ENCODE peak calls at places on chromosomes 5 and 9, in five cellular contexts. One of them, this sample, is unnamed.

GRCh38 chr5:88761939-88762338 is 121.0 kb downstream of the MEF2C start:
- DNase-seq in fibroblast of lung: no peak
- DNase-seq in brain microvascular endothelial cell: no peak
- DNase-seq in HCT116: no peak
- DNase-seq in body of pancreas: no peak
- DNase-seq in this sample: no peak

GRCh38 chr5:51988561-51988960 is 605.3 kb downstream of the ISL1 start:
- DNase-seq in HCT116: no peak
- DNase-seq in brain microvascular endothelial cell: no peak
- DNase-seq in fibroblast of lung: no peak
- DNase-seq in body of pancreas: no peak
- DNase-seq in this sample: no peak

GRCh38 chr9:131279927-131280530 is 3.7 kb upstream of the FAM78A start:
- DNase-seq in body of pancreas: no peak
- DNase-seq in fibroblast of lung: no peak
- DNase-seq in HCT116: no peak
- DNase-seq in brain microvascular endothelial cell: no peak
- DNase-seq in this sample: no peak

GRCh38 chr9:111759762-111760639 is 34.7 kb downstream of the SHOC1 start:
- DNase-seq in HCT116: peak; percentile 76
- DNase-seq in fibroblast of lung: peak; percentile 90
- DNase-seq in body of pancreas: peak; percentile 56
- DNase-seq in brain microvascular endothelial cell: peak; percentile 91
- DNase-seq in this sample: peak; percentile 40

GRCh38 chr5:56900858-56901578 is 8.4 kb upstream of the SETD9 start:
- DNase-seq in brain microvascular endothelial cell: peak; percentile 37
- DNase-seq in body of pancreas: peak; percentile 27
- DNase-seq in fibroblast of lung: peak; percentile 58
- DNase-seq in HCT116: peak; percentile 19
- DNase-seq in this sample: no peak

GRCh38 chr9:128920381-128921058 is at the start of gene PHYHD1:
- DNase-seq in fibroblast of lung: peak; percentile 87
- DNase-seq in brain microvascular endothelial cell: no peak
- DNase-seq in HCT116: no peak
- DNase-seq in body of pancreas: peak; percentile 77
- DNase-seq in this sample: peak; percentile 59

GRCh38 chr5:12952409-12952808 is 992.1 kb downstream of the DNAH5 start:
- DNase-seq in HCT116: no peak
- DNase-seq in body of pancreas: no peak
- DNase-seq in brain microvascular endothelial cell: no peak
- DNase-seq in fibroblast of lung: no peak
- DNase-seq in this sample: no peak

GRCh38 chr5:151483647-151484046 is 36.2 kb downstream of the SLC36A1 start:
- DNase-seq in body of pancreas: no peak
- DNase-seq in HCT116: no peak
- DNase-seq in brain microvascular endothelial cell: no peak
- DNase-seq in fibroblast of lung: no peak
- DNase-seq in this sample: no peak

GRCh38 chr5:174295736-174296481 is 250.4 kb downstream of the NSG2 start:
- DNase-seq in fibroblast of lung: no peak
- DNase-seq in HCT116: no peak
- DNase-seq in brain microvascular endothelial cell: no peak
- DNase-seq in body of pancreas: no peak
- DNase-seq in this sample: no peak

GRCh38 chr9:122402403-122403268 is 31.8 kb downstream of the PTGS1 start:
- DNase-seq in fibroblast of lung: peak; percentile 97
- DNase-seq in brain microvascular endothelial cell: peak; percentile 97
- DNase-seq in HCT116: peak; percentile 96
- DNase-seq in body of pancreas: no peak
- DNase-seq in this sample: peak; percentile 77

GRCh38 chr5:177440211-177440989 is 6.2 kb upstream of the PRR7 start:
- DNase-seq in brain microvascular endothelial cell: no peak
- DNase-seq in body of pancreas: no peak
- DNase-seq in fibroblast of lung: no peak
- DNase-seq in HCT116: no peak
- DNase-seq in this sample: no peak

GRCh38 chr9:32010322-32010721 is 374.1 kb upstream of the ACO1 start:
- DNase-seq in body of pancreas: no peak
- DNase-seq in fibroblast of lung: no peak
- DNase-seq in HCT116: no peak
- DNase-seq in brain microvascular endothelial cell: no peak
- DNase-seq in this sample: no peak

GRCh38 chr5:139655727-139656271 is 7.7 kb downstream of the CXXC5 start:
- DNase-seq in brain microvascular endothelial cell: no peak
- DNase-seq in HCT116: no peak
- DNase-seq in fibroblast of lung: peak; percentile 69
- DNase-seq in body of pancreas: no peak
- DNase-seq in this sample: no peak

GRCh38 chr5:69279517-69279916 is 44.8 kb downstream of the CDK7 start:
- DNase-seq in brain microvascular endothelial cell: no peak
- DNase-seq in body of pancreas: no peak
- DNase-seq in HCT116: no peak
- DNase-seq in fibroblast of lung: no peak
- DNase-seq in this sample: no peak

GRCh38 chr9:84285381-84285780 is 55.2 kb downstream of the SLC28A3 start:
- DNase-seq in HCT116: no peak
- DNase-seq in fibroblast of lung: no peak
- DNase-seq in body of pancreas: no peak
- DNase-seq in brain microvascular endothelial cell: no peak
- DNase-seq in this sample: no peak

GRCh38 chr5:34526682-34527305 is 129.3 kb upstream of the RAI14 start:
- DNase-seq in brain microvascular endothelial cell: no peak
- DNase-seq in body of pancreas: no peak
- DNase-seq in HCT116: no peak
- DNase-seq in fibroblast of lung: no peak
- DNase-seq in this sample: no peak

GRCh38 chr9:89391585-89391984 is 73.3 kb downstream of the SECISBP2 start:
- DNase-seq in body of pancreas: no peak
- DNase-seq in brain microvascular endothelial cell: no peak
- DNase-seq in HCT116: no peak
- DNase-seq in fibroblast of lung: peak; percentile 24
- DNase-seq in this sample: no peak

GRCh38 chr5:14439087-14439841 is 142.3 kb upstream of the OTULINL start:
- DNase-seq in fibroblast of lung: peak; percentile 38
- DNase-seq in body of pancreas: no peak
- DNase-seq in HCT116: no peak
- DNase-seq in brain microvascular endothelial cell: no peak
- DNase-seq in this sample: no peak

GRCh38 chr9:121883281-121884056 is 209.6 kb downstream of the TTLL11 start:
- DNase-seq in body of pancreas: no peak
- DNase-seq in brain microvascular endothelial cell: peak; percentile 57
- DNase-seq in HCT116: no peak
- DNase-seq in fibroblast of lung: no peak
- DNase-seq in this sample: no peak

GRCh38 chr5:119341452-119342349 is 14.1 kb upstream of the TNFAIP8 start:
- DNase-seq in HCT116: no peak
- DNase-seq in body of pancreas: no peak
- DNase-seq in fibroblast of lung: no peak
- DNase-seq in brain microvascular endothelial cell: no peak
- DNase-seq in this sample: no peak

DNA sequence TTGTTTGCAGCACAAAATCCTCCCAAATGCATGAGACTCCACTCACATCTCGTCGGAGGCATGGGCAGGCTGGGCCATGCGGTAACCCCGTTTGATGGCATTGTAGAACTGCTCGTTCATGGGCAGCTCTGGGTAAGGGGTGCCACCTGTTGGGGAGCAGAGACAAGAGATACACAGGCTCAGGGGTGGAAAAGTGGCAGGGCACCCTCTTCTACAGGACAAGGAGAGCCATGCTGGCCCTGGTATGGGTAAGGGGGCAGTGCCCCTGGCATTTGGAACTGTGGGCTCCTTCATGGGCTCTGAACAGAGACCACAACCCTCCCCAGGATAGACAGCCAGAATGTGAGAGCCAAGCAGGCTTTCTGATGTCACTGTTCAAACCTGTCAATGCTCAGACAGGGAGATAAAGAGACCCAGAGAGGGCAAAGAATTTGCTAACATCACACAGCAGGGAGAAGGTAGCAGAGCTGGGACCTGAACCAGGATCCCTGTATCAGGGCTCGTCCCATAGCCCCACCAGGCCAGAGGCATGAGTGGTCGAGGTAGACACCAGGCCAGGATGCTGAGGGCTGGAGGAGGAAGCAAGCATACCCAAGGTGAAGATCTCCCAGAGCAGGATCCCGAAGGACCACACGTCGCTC is 33.2 kb upstream of the CSF1R start:
- DNase-seq in body of pancreas: no peak
- DNase-seq in brain microvascular endothelial cell: no peak
- DNase-seq in HCT116: no peak
- DNase-seq in fibroblast of lung: no peak
- DNase-seq in this sample: no peak
- H3K27ac ChIP-seq in body of pancreas: no peak overlapping the region
- H3K27ac ChIP-seq in brain microvascular endothelial cell: no peak overlapping the region
- H3K27ac ChIP-seq in HCT116: no peak overlapping the region
- H3K27ac ChIP-seq in fibroblast of lung: no peak overlapping the region
- H3K27ac ChIP-seq in this sample: no peak overlapping the region

GRCh38 chr9:4296217-4296616 is 3.7 kb downstream of the GLIS3 start:
- DNase-seq in fibroblast of lung: no peak
- DNase-seq in HCT116: no peak
- DNase-seq in brain microvascular endothelial cell: no peak
- DNase-seq in body of pancreas: no peak
- DNase-seq in this sample: no peak
- H3K27me3 ChIP-seq in fibroblast of lung: no peaks in the 10 kb centered on the region
- H3K27me3 ChIP-seq in HCT116: no peaks in the 10 kb centered on the region
- H3K27me3 ChIP-seq in brain microvascular endothelial cell: no peaks in the 10 kb centered on the region
- H3K27me3 ChIP-seq in body of pancreas: no peaks in the 10 kb centered on the region
- H3K27me3 ChIP-seq in this sample: no peaks in the 10 kb centered on the region

GRCh38 chr5:35600591-35600990 is 17.1 kb upstream of the SPEF2 start:
- DNase-seq in brain microvascular endothelial cell: no peak
- DNase-seq in fibroblast of lung: no peak
- DNase-seq in body of pancreas: no peak
- DNase-seq in HCT116: no peak
- DNase-seq in this sample: no peak

GRCh38 chr5:35593338-35593737 is 24.3 kb upstream of the SPEF2 start:
- DNase-seq in fibroblast of lung: no peak
- DNase-seq in HCT116: no peak
- DNase-seq in body of pancreas: no peak
- DNase-seq in brain microvascular endothelial cell: no peak
- DNase-seq in this sample: no peak

DNA sequence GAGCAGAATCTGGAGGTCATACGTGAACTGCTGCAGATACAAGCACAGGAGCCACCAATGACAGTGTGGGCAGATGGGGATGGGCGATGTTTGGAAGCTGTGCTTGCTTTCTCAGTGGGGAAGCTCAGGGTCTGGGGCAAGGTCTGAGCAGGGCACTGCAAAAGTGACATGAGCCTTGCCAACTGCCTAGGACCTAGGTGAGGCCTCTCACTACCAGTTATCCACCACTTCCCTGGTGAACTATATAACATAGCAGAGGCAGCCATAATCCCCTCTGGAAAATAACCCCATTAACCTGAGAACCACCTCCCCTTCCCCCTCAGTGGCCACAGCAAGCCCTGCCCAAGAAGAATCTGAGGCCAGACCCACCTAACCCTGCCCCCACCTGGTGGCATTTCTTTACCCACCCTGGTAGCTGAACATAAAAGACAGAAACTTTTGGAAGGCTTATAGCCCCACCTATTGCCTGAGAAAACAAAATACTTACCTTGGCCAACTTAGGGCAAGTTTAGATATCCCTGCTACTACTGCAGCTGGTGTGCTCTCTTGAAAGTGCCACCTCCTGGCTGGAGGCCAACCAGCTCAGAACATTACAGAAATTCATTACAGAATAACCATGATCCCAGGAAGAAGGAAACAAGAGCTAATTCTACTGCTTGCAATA is 18.8 kb upstream of the SPEF2 start:
- DNase-seq in HCT116: peak; percentile 13
- DNase-seq in body of pancreas: peak; percentile 68
- DNase-seq in brain microvascular endothelial cell: no peak
- DNase-seq in fibroblast of lung: no peak
- DNase-seq in this sample: no peak
- TF ChIP-seq CTCF in HCT116: peak; percentile 14
- TF ChIP-seq CTCF in body of pancreas: no peak
- TF ChIP-seq CTCF in brain microvascular endothelial cell: no peak
- TF ChIP-seq CTCF in fibroblast of lung: no peak
- TF ChIP-seq CTCF in this sample: peak; percentile 32

GRCh38 chr9:109912726-109913460 is 132.9 kb downstream of the PALM2AKAP2 start:
- DNase-seq in fibroblast of lung: peak; percentile 70
- DNase-seq in brain microvascular endothelial cell: no peak
- DNase-seq in HCT116: no peak
- DNase-seq in body of pancreas: no peak
- DNase-seq in this sample: peak; percentile 35

GRCh38 chr9:109912082-109912581 is 132.1 kb downstream of the PALM2AKAP2 start:
- DNase-seq in fibroblast of lung: peak; percentile 83
- DNase-seq in brain microvascular endothelial cell: no peak
- DNase-seq in body of pancreas: no peak
- DNase-seq in HCT116: no peak
- DNase-seq in this sample: peak; percentile 33

GRCh38 chr9:109916316-109916715 is 136.3 kb downstream of the PALM2AKAP2 start:
- DNase-seq in body of pancreas: no peak
- DNase-seq in HCT116: no peak
- DNase-seq in brain microvascular endothelial cell: no peak
- DNase-seq in fibroblast of lung: no peak
- DNase-seq in this sample: no peak

GRCh38 chr9:109913461-109913810 is 133.4 kb downstream of the PALM2AKAP2 start:
- DNase-seq in body of pancreas: no peak
- DNase-seq in fibroblast of lung: no peak
- DNase-seq in HCT116: no peak
- DNase-seq in brain microvascular endothelial cell: no peak
- DNase-seq in this sample: no peak

DNA sequence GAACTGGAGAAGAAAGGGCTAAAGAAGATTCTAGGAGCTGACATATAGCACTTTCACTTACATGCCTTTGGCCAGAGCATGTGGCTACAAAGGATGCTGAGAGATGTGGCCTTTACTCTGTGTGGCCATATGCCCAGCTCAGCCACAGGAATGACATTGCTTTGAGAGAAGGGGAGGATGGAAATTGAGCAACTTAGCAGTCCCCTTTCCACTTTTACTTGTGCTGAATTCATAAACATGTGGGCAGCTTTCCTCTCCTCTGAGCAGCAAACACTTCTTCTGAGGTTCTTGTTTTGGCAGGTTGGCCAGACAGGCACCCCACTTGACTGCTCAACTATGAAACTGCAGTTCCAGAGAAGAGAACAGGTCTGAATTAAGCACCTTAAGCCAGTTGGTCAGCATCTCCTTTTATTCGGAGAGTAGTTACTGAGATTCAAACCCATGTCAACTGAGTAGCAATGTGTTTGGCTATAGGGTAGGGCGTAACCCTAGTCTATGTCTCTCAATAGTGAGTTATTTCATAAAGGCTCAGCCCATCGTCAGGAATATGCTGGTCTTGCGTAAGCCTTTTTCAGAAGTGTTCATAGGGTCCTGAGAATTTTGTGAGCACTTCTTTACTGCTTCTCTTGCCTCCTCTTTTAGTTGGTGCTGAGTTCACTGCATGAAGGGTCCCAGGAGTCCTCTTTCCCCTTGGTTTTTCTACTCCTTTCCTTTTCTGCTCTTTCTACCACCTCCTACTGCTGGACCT is 134.5 kb downstream of the PALM2AKAP2 start:
- DNase-seq in fibroblast of lung: peak; percentile 99
- DNase-seq in brain microvascular endothelial cell: peak; percentile 58
- DNase-seq in HCT116: no peak
- DNase-seq in body of pancreas: no peak
- DNase-seq in this sample: no peak
- H3K27ac ChIP-seq in fibroblast of lung: peak overlapping the region; percentile 96
- H3K27ac ChIP-seq in brain microvascular endothelial cell: no peak overlapping the region
- H3K27ac ChIP-seq in HCT116: no peak overlapping the region
- H3K27ac ChIP-seq in body of pancreas: no peak overlapping the region
- H3K27ac ChIP-seq in this sample: no peak overlapping the region